ENCODE peak calls at places on chromosomes 12 and 14, in seven cellular contexts. Q is NCI-H1092, H is GM04504, R is CMK, I is lower leg skin, N is cerebellar nuclear complex, Y is AG08395. C is an unnamed sample.
A peak's percentile ranks its signal among the peaks of the same experiment; 100 is the strongest.

GRCh38 chr14:68513838-68514610 is 278.8 kb downstream of the ZFP36L1 start:
- DNase-seq in Q (no peak), Y (no peak), H (no peak), I (no peak), N (no peak), R (no peak), C (no peak)

GRCh38 chr14:91387135-91387849 is 30.3 kb downstream of the CCDC88C start:
- DNase-seq in Y (peak; percentile 31), I (no peak), N (no peak), R (no peak), H (peak; percentile 2), Q (peak; percentile 51), C (no peak)

GRCh38 chr12:124939428-124940142 is 25.1 kb upstream of the UBC start:
- DNase-seq in I (peak; percentile 87), R (peak; percentile 91), Y (peak; percentile 86), H (peak; percentile 91), Q (no peak), N (no peak), C (no peak)

GRCh38 chr12:120800665-120801064 is 75.0 kb downstream of the ACADS start:
- DNase-seq in H (no peak), N (no peak), Y (no peak), I (no peak), Q (no peak), R (no peak), C (no peak)

GRCh38 chr14:82009076-82009475 is 475.4 kb upstream of the SEL1L start:
- DNase-seq in R (no peak), I (no peak), Y (no peak), H (no peak), Q (no peak), N (no peak), C (peak; percentile 49)

GRCh38 chr14:77458249-77458950 is 507 bp downstream of the AHSA1 start:
- DNase-seq in R (peak; percentile 17), I (no peak), Y (peak; percentile 28), H (peak; percentile 4), N (no peak), Q (no peak), C (peak; percentile 34)

GRCh38 chr14:79551591-79551990 is 659.7 kb downstream of the DIO2 start:
- DNase-seq in Y (no peak), R (no peak), I (no peak), Q (no peak), N (no peak), H (no peak), C (no peak)

GRCh38 chr12:127400231-127400630 is 866.7 kb upstream of the TMEM132C start:
- DNase-seq in H (no peak), R (no peak), Y (no peak), N (no peak), Q (no peak), I (no peak), C (no peak)

GRCh38 chr12:130013771-130014484 is 110.1 kb upstream of the TMEM132D start:
- DNase-seq in N (no peak), R (no peak), Q (peak; percentile 26), H (no peak), Y (peak; percentile 40), I (peak; percentile 29), C (peak; percentile 51)

GRCh38 chr12:121787063-121787774 is 6.3 kb downstream of the RHOF start:
- DNase-seq in I (no peak), Y (no peak), H (no peak), R (no peak), Q (no peak), N (no peak), C (no peak)

GRCh38 chr14:35292770-35293561 is 784 bp downstream of the PSMA6 start:
- DNase-seq in Y (no peak), Q (no peak), I (no peak), H (no peak), R (no peak), N (no peak), C (no peak)

GRCh38 chr14:93984987-93985410 is 8.6 kb upstream of the ASB2 start:
- DNase-seq in H (peak; percentile 68), N (no peak), R (no peak), I (no peak), Y (peak; percentile 78), Q (no peak), C (no peak)

GRCh38 chr14:87756661-87757060 is 236.3 kb downstream of the GALC start:
- DNase-seq in I (no peak), Y (no peak), H (no peak), Q (no peak), R (no peak), N (no peak), C (no peak)

GRCh38 chr14:26984318-26985177 is 386.7 kb upstream of the NOVA1 start:
- DNase-seq in Y (peak; percentile 17), N (no peak), Q (peak; percentile 80), I (peak; percentile 49), R (peak; percentile 3), H (peak; percentile 25), C (peak; percentile 75)

GRCh38 chr14:24634158-24634557 is at the start of gene GZMB:
- DNase-seq in Q (no peak), Y (no peak), H (no peak), I (no peak), N (no peak), R (no peak), C (no peak)

GRCh38 chr14:31326111-31326510 is 94.2 kb downstream of the HEATR5A start:
- DNase-seq in H (no peak), Q (no peak), N (no peak), Y (no peak), I (no peak), R (no peak), C (no peak)

GRCh38 chr14:105793836-105794235 is 267.5 kb downstream of the TMEM121 start:
- DNase-seq in N (no peak), Q (no peak), R (no peak), Y (no peak), H (no peak), I (no peak), C (no peak)

GRCh38 chr14:72758993-72759392 is 134.9 kb downstream of the DPF3 start:
- DNase-seq in R (no peak), I (no peak), N (no peak), Y (no peak), H (no peak), Q (no peak), C (no peak)

GRCh38 chr14:92729632-92730358 is 18.6 kb downstream of the LGMN start:
- DNase-seq in Q (no peak), N (no peak), Y (peak; percentile 24), I (no peak), R (no peak), H (no peak), C (no peak)

GRCh38 chr14:62002636-62003035 is 240.4 kb downstream of the SNAPC1 start:
- DNase-seq in Q (no peak), Y (no peak), I (no peak), H (no peak), N (no peak), R (no peak), C (no peak)

GRCh38 chr14:72521968-72522741 is 371.7 kb downstream of the DPF3 start:
- DNase-seq in H (no peak), Y (no peak), N (no peak), R (no peak), I (no peak), Q (no peak), C (no peak)

GRCh38 chr12:54749191-54749818 is 101.1 kb upstream of the DCD start:
- DNase-seq in N (no peak), I (no peak), Y (peak; percentile 61), H (no peak), Q (peak; percentile 48), R (no peak), C (peak; percentile 54)

GRCh38 chr12:131137009-131137835 is 183.5 kb downstream of the ADGRD1 start:
- DNase-seq in N (no peak), Q (no peak), Y (no peak), I (no peak), R (no peak), H (no peak), C (no peak)

GRCh38 chr12:27453462-27453861 is 6.9 kb downstream of the SMCO2 start:
- DNase-seq in Q (no peak), Y (no peak), I (no peak), H (no peak), R (no peak), N (no peak), C (no peak)

GRCh38 chr14:88824314-88825077 is at the start of gene TTC8:
- DNase-seq in Y (peak; percentile 93), I (peak; percentile 77), N (peak; percentile 70), H (peak; percentile 70), R (peak; percentile 52), Q (peak; percentile 84), C (peak; percentile 88)

GRCh38 chr12:66269757-66270383 is 32.4 kb upstream of the HELB start:
- DNase-seq in Y (peak; percentile 77), N (no peak), Q (no peak), I (no peak), R (no peak), H (peak; percentile 20), C (peak; percentile 5)

GRCh38 chr12:33605776-33606175 is 166.2 kb upstream of the SYT10 start:
- DNase-seq in N (no peak), Y (no peak), I (no peak), R (no peak), H (no peak), Q (no peak), C (no peak)

GRCh38 chr12:92094751-92095161 is 50.9 kb downstream of the BTG1 start:
- DNase-seq in Y (no peak), I (no peak), R (no peak), H (no peak), Q (no peak), N (no peak), C (no peak)

GRCh38 chr14:52797653-52798052 is 6.2 kb upstream of the GNPNAT1 start:
- DNase-seq in I (no peak), Q (no peak), Y (no peak), R (no peak), N (no peak), H (no peak), C (no peak)

GRCh38 chr12:101267111-101267510 is 12.8 kb upstream of the UTP20 start:
- DNase-seq in Y (no peak), Q (no peak), N (no peak), H (no peak), I (no peak), R (no peak), C (no peak)

GRCh38 chr14:34628681-34629135 is 1.2 kb downstream of the SNX6 start:
- DNase-seq in N (no peak), Y (peak; percentile 17), H (no peak), I (no peak), Q (no peak), R (no peak), C (no peak)

GRCh38 chr12:115761784-115762183 is 515.7 kb downstream of the MED13L start:
- DNase-seq in I (no peak), Y (no peak), Q (no peak), R (no peak), H (no peak), N (no peak), C (no peak)

GRCh38 chr12:112418596-112419268 is at the start of gene PTPN11:
- DNase-seq in Y (peak; percentile 91), Q (peak; percentile 67), R (peak; percentile 56), N (no peak), H (peak; percentile 48), I (peak; percentile 80), C (peak; percentile 80)

GRCh38 chr14:43647302-43647701 is 859.8 kb downstream of the FSCB start:
- DNase-seq in H (no peak), Q (no peak), R (no peak), Y (no peak), N (no peak), I (no peak), C (no peak)

GRCh38 chr12:105334001-105334400 is 3.5 kb downstream of the C12orf75 start:
- DNase-seq in R (no peak), Q (no peak), I (no peak), H (no peak), N (no peak), Y (no peak), C (no peak)

GRCh38 chr14:104130974-104131651 is 7.3 kb upstream of the KIF26A start:
- DNase-seq in Y (peak; percentile 48), I (no peak), Q (peak; percentile 89), R (no peak), N (no peak), H (no peak), C (peak; percentile 70)